ENCODE peak calls at places on chromosome 13, in four cellular contexts. R is H1, Y is GM12878, C is HepG2. P is an unnamed sample.

GRCh38 chr13:114089751-114090400 is 42.5 kb downstream of the RASA3 start:
- DNase-seq in R (no peak), Y (no peak), C (no peak), P (no peak)

GRCh38 chr13:74774252-74774651 is 640.0 kb upstream of the KLF12 start:
- DNase-seq in Y (no peak), R (no peak), C (no peak), P (no peak)

GRCh38 chr13:33218020-33218419 is 67.5 kb downstream of the STARD13 start:
- DNase-seq in R (no peak), C (peak), Y (no peak), P (no peak)

GRCh38 chr13:49632156-49632555 is 3.8 kb downstream of the ARL11 start:
- DNase-seq in R (no peak), C (no peak), Y (no peak), P (no peak)

GRCh38 chr13:100674363-100674847 is at the start of gene TMTC4:
- DNase-seq in R (no peak), Y (no peak), C (peak), P (no peak)

GRCh38 chr13:73833331-73834070 is 300.7 kb downstream of the KLF12 start:
- DNase-seq in C (no peak), R (no peak), Y (no peak), P (no peak)

GRCh38 chr13:90533866-90534265 is 813.6 kb upstream of the MIR17HG start:
- DNase-seq in C (no peak), R (no peak), Y (no peak), P (no peak)

GRCh38 chr13:102309110-102309509 is 92.7 kb downstream of the FGF14 start:
- DNase-seq in C (no peak), R (no peak), Y (no peak), P (no peak)

GRCh38 chr13:28817204-28817603 is 2.9 kb upstream of the MTUS2 start:
- DNase-seq in Y (no peak), R (no peak), C (peak), P (no peak)

GRCh38 chr13:34161829-34162544 is 344.0 kb downstream of the RFC3 start:
- DNase-seq in R (no peak), Y (no peak), C (peak), P (no peak)

GRCh38 chr13:71801781-71802180 is 65.2 kb downstream of the DACH1 start:
- DNase-seq in Y (no peak), R (no peak), C (no peak), P (no peak)

GRCh38 chr13:109790951-109791605 is 4.7 kb upstream of the IRS2 start:
- DNase-seq in C (peak), Y (no peak), R (no peak), P (peak)

GRCh38 chr13:39766464-39767167 is 111.2 kb downstream of the COG6 start:
- DNase-seq in R (no peak), C (no peak), Y (no peak), P (no peak)

GRCh38 chr13:106449096-106449495 is 86.4 kb downstream of the EFNB2 start:
- DNase-seq in R (no peak), Y (no peak), C (no peak), P (no peak)

GRCh38 chr13:46593403-46593802 is 40.4 kb downstream of the LRCH1 start:
- DNase-seq in R (no peak), C (no peak), Y (no peak), P (no peak)

GRCh38 chr13:97245011-97245410 is 22.9 kb downstream of the MBNL2 start:
- DNase-seq in Y (no peak), R (no peak), C (no peak), P (no peak)

GRCh38 chr13:45542391-45542790 is 73.1 kb downstream of the ERICH6B start:
- DNase-seq in C (no peak), Y (no peak), R (no peak), P (no peak)

GRCh38 chr13:42247883-42248282 is 24.1 kb upstream of the AKAP11 start:
- DNase-seq in R (no peak), Y (no peak), C (no peak), P (no peak)

GRCh38 chr13:52319876-52320275 is 86.1 kb downstream of the THSD1 start:
- DNase-seq in C (no peak), Y (no peak), R (no peak), P (no peak)

GRCh38 chr13:35162420-35162819 is 220.3 kb downstream of the NBEA start:
- DNase-seq in R (no peak), Y (no peak), C (no peak), P (no peak)

GRCh38 chr13:110251227-110251791 is 55.6 kb downstream of the COL4A1 start:
- DNase-seq in Y (no peak), C (no peak), R (no peak), P (no peak)

GRCh38 chr13:77952276-77952675 is 33.6 kb upstream of the EDNRB start:
- DNase-seq in C (no peak), R (no peak), Y (no peak), P (no peak)

GRCh38 chr13:64186503-64186902 is 2770.9 kb upstream of the PCDH20 start:
- DNase-seq in Y (no peak), R (no peak), C (no peak), P (no peak)

GRCh38 chr13:39892731-39893293 is 237.3 kb downstream of the COG6 start:
- DNase-seq in Y (no peak), C (no peak), R (no peak), P (no peak)

GRCh38 chr13:89281331-89281730 is 1610.2 kb downstream of the SLITRK5 start:
- DNase-seq in C (no peak), Y (no peak), R (no peak), P (no peak)

GRCh38 chr13:61286148-61286745 is 129.4 kb downstream of the PCDH20 start:
- DNase-seq in R (peak), C (peak), Y (no peak), P (peak)

DNA sequence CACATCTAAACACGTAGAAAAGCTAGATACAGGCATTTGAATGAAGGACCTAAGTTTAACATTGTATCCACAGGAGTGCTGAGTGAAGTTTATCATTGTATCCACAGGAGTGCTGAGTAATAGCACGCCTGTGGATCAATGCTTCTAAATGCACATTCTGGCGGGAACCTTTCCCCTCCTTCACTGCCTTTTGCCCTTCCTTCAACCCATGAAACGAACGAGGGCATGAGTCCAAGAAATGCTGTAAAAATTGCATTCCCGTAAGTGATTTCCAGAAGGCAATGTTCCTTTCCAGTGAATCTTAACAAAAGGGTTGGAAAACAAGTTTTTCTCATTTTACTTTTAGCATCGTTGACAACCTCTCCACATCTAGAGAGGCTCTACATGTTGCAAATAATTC is 88.1 kb downstream of the ZDHHC20 start:
- DNase-seq in Y (no peak), R (no peak), C (no peak), P (no peak)
- H3K9ac ChIP-seq in Y (no peak), R (no peak), C (no peak), P (no peak)

GRCh38 chr13:81172603-81173002 is 831.7 kb upstream of the SPRY2 start:
- DNase-seq in C (no peak), Y (no peak), R (no peak), P (no peak)

GRCh38 chr13:81171065-81171647 is 830.2 kb upstream of the SPRY2 start:
- DNase-seq in Y (no peak), R (no peak), C (peak), P (peak)
- TF ChIP-seq SUZ12 in Y (no peak), R (no peak), C (no peak), P (no peak)

GRCh38 chr13:108369412-108369811 is 99.9 kb downstream of the TNFSF13B start:
- DNase-seq in Y (no peak), C (no peak), R (no peak), P (no peak)
- H3K4me3 ChIP-seq in Y (no peak), C (no peak), R (no peak), P (no peak)

GRCh38 chr13:30053904-30054303 is 203.5 kb upstream of the UBL3 start:
- DNase-seq in Y (no peak), R (peak), C (no peak), P (peak)
- H3K9ac ChIP-seq in Y (no peak), R (no peak), C (no peak), P (no peak)

DNA sequence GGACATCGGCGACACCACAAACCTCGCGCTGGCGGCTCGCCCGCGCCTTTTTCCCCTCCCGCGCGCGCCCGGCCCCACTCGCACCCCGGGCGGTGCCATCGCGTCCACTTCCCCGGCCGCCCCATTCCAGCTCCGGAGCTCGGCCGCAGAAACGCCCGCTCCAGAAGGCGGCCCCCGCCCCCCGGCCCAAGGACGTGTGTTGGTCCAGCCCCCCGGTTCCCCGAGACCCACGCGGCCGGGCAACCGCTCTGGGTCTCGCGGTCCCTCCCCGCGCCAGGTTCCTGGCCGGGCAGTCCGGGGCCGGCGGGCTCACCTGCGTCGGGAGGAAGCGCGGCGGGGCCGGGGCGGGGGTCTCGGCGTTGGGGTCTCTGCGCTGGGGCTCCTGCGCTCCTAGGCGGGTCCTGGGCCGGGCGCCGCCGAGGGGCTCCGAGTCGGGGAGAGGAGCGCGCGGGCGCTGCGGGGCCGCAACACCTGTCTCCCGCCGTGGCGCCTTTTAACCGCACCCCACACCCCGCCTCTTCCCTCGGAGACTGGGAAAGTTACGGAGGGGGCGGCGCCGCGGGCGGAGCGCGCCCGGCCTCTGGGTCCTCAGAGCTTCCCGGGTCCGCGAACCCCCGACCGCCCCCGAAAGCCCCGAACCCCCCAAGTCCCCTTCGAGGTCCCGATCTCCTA is at the start of gene GJB2:
- DNase-seq in R (no peak), Y (no peak), C (no peak), P (no peak)
- TF ChIP-seq SUZ12 in R (peak), Y (peak), C (no peak), P (no peak)

GRCh38 chr13:112065867-112066623 is 904 bp upstream of the SOX1 start:
- DNase-seq in Y (no peak), C (no peak), R (no peak), P (no peak)
- H3K4me3 ChIP-seq in Y (no peak), C (no peak), R (peak), P (peak)